ENCODE peak calls at places on chromosomes 2 and 18, in six cellular contexts. C is RWPE1, F is right cardiac atrium, E is heart right ventricle, W is SJSA1, G is OCI-LY7. Q is an unnamed sample.

GRCh38 chr2:80328033-80328635 is 23.6 kb upstream of the LRRTM1 start:
- DNase-seq in C (no peak), F (no peak), E (no peak), W (no peak), G (no peak), Q (no peak)

GRCh38 chr2:128684523-128684922 is 365.9 kb upstream of the HS6ST1 start:
- DNase-seq in F (no peak), C (no peak), W (no peak), G (no peak), E (no peak), Q (no peak)

GRCh38 chr2:10932345-10933151 is 20.8 kb downstream of the KCNF1 start:
- DNase-seq in E (no peak), C (no peak), W (no peak), G (no peak), F (no peak), Q (no peak)

GRCh38 chr18:43590182-43590903 is 313.1 kb upstream of the SYT4 start:
- DNase-seq in C (no peak), E (peak), G (no peak), F (no peak), W (no peak), Q (no peak)

GRCh38 chr18:34965108-34965507 is 76.1 kb upstream of the MAPRE2 start:
- DNase-seq in E (no peak), W (no peak), F (no peak), C (no peak), G (no peak), Q (no peak)

GRCh38 chr2:63701406-63701805 is 112.6 kb downstream of the MDH1 start:
- DNase-seq in C (no peak), G (no peak), F (no peak), W (no peak), E (no peak), Q (no peak)

GRCh38 chr2:37366773-37367172 is 22.3 kb downstream of the QPCT start:
- DNase-seq in E (no peak), F (no peak), G (no peak), C (no peak), W (no peak), Q (no peak)

GRCh38 chr18:50594931-50595330 is 35.0 kb downstream of the MAPK4 start:
- DNase-seq in G (no peak), W (no peak), F (no peak), C (peak), E (no peak), Q (no peak)

GRCh38 chr2:160491922-160492371 is 1.7 kb downstream of the RBMS1 start:
- DNase-seq in C (peak), F (no peak), E (no peak), W (peak), G (no peak), Q (no peak)

GRCh38 chr2:239157766-239158165 is 243.1 kb downstream of the HDAC4 start:
- DNase-seq in E (no peak), W (peak), C (peak), F (no peak), G (no peak), Q (no peak)

GRCh38 chr2:176122633-176123482 is at the start of gene HOXD9:
- DNase-seq in E (no peak), F (no peak), G (no peak), C (no peak), W (peak), Q (no peak)

GRCh38 chr2:239075918-239076727 is 228.2 kb downstream of the TWIST2 start:
- DNase-seq in F (peak), E (peak), G (no peak), C (no peak), W (no peak), Q (no peak)

GRCh38 chr2:197515277-197515797 is 529 bp upstream of the MOB4 start:
- DNase-seq in C (no peak), W (no peak), F (no peak), E (no peak), G (peak), Q (no peak)

GRCh38 chr2:196925768-196926561 is 542 bp downstream of the PGAP1 start:
- DNase-seq in W (peak), C (peak), E (peak), G (peak), F (peak), Q (peak)

GRCh38 chr2:209476367-209477191 is 52.7 kb downstream of the MAP2 start:
- DNase-seq in W (no peak), G (no peak), E (no peak), C (no peak), F (peak), Q (peak)

GRCh38 chr2:200614249-200614648 is 28.4 kb downstream of the AOX1 start:
- DNase-seq in W (no peak), F (no peak), G (no peak), C (no peak), E (no peak), Q (no peak)

GRCh38 chr2:138713069-138713496 is 67.1 kb downstream of the NXPH2 start:
- DNase-seq in C (no peak), F (no peak), W (no peak), E (peak), G (no peak), Q (no peak)

GRCh38 chr2:222424281-222424728 is at the start of gene SGPP2:
- DNase-seq in C (peak), E (peak), G (no peak), F (no peak), W (no peak), Q (no peak)

DNA sequence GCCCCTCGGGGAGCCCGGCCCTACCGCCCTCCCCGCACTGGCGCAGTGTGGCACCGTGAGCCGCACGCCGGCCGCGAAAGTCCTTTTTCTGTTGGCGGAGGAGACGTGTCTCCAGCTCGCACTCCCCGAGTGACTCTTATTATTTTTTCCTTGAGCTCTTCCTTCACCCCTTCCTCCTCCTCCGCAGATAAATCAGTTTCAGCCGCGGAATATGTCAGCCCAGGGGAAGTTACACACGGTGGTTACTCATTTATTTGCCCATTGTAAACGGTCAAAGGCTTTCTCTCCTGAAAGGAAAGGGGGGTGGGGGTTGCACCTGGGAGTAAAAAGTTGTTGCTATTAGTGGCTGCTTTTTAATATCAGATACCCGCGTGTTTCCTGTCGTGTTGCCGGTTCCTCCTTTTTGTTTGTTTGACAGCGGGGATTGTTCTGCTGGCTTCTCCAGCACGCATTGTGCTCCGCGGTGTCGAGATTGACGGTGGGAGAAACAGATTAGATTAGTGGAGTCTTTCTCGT is 1.5 kb downstream of the CRIM1 start:
- DNase-seq in F (no peak), C (no peak), E (peak), W (no peak), G (peak), Q (no peak)
- H3K27ac ChIP-seq in F (peak), C (peak), E (peak), W (peak), G (peak), Q (peak)

GRCh38 chr2:46845542-46846453 is 69.8 kb downstream of the MCFD2 start:
- DNase-seq in E (no peak), F (no peak), W (no peak), G (no peak), C (no peak), Q (no peak)
- H3K27ac ChIP-seq in E (peak), F (peak), W (no peak), G (no peak), C (peak), Q (no peak)

GRCh38 chr2:8480936-8481335 is 200.9 kb upstream of the ID2 start:
- DNase-seq in W (no peak), E (no peak), C (no peak), G (no peak), F (no peak), Q (no peak)

GRCh38 chr2:8477511-8478132 is 204.2 kb upstream of the ID2 start:
- DNase-seq in G (peak), E (no peak), W (no peak), C (no peak), F (no peak), Q (no peak)

GRCh38 chr2:8478133-8478793 is 203.6 kb upstream of the ID2 start:
- DNase-seq in F (no peak), C (no peak), W (no peak), G (peak), E (no peak), Q (no peak)

GRCh38 chr2:8481463-8482009 is 200.3 kb upstream of the ID2 start:
- DNase-seq in E (no peak), C (no peak), F (no peak), G (peak), W (no peak), Q (no peak)

GRCh38 chr2:8479298-8479697 is 202.6 kb upstream of the ID2 start:
- DNase-seq in W (no peak), F (peak), G (no peak), E (peak), C (no peak), Q (no peak)
- H3K27ac ChIP-seq in W (no peak), F (peak), G (peak), E (peak), C (no peak), Q (no peak)

GRCh38 chr2:181805228-181806038 is 86.1 kb upstream of the ITPRID2 start:
- DNase-seq in G (no peak), C (no peak), F (no peak), E (no peak), W (no peak), Q (no peak)
- H3K27ac ChIP-seq in G (no peak), C (no peak), F (no peak), E (peak), W (peak), Q (no peak)

GRCh38 chr18:56139792-56140254 is 498.6 kb downstream of the TXNL1 start:
- DNase-seq in F (peak), C (no peak), W (no peak), G (no peak), E (peak), Q (peak)

GRCh38 chr18:56139372-56139771 is 499.0 kb downstream of the TXNL1 start:
- DNase-seq in F (no peak), C (no peak), E (no peak), W (no peak), G (no peak), Q (no peak)
- H3K27ac ChIP-seq in F (peak), C (no peak), E (peak), W (peak), G (no peak), Q (peak)

DNA sequence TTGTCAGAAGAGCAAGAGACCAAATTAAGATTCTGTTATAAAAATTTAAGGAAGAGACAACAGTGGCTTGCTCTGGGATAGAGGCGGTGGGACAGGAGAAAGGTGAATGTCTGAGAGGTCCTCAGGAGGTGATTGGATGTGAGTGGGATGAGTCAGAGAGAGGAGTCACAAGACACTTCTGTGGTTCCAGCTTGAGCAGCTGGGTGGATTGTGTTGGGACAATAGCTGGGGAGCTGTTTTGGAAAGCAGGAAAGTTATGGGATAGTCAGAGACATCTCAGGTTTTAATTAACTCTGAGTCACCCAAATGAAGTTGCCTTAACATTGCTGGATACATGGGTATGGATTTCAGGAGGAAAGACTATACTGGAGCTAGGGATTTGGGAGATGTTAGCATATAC is 218.0 kb upstream of the TRIB2 start:
- DNase-seq in W (peak), C (no peak), G (no peak), E (no peak), F (no peak), Q (no peak)
- H3K27ac ChIP-seq in W (no peak), C (no peak), G (no peak), E (no peak), F (no peak), Q (no peak)

Q was measured in caudate nucleus.